ENCODE peak calls at places on chromosomes 11 and 22, in seven cellular contexts. One of them, this sample, is unnamed.

GRCh38 chr11:2517386-2518064 is 72.7 kb downstream of the KCNQ1 start:
- DNase-seq in cardiac fibroblast: no peak
- DNase-seq in BJ: no peak
- DNase-seq in fibroblast of lung: no peak
- DNase-seq in AG09309: no peak
- DNase-seq in heart left ventricle: peak
- DNase-seq in lower leg skin: peak
- DNase-seq in this sample: no peak

GRCh38 chr11:17915500-17916143 is 97.2 kb downstream of the SERGEF start:
- DNase-seq in cardiac fibroblast: no peak
- DNase-seq in BJ: no peak
- DNase-seq in fibroblast of lung: no peak
- DNase-seq in AG09309: no peak
- DNase-seq in heart left ventricle: no peak
- DNase-seq in lower leg skin: no peak
- DNase-seq in this sample: no peak

GRCh38 chr11:69525516-69526452 is 44.3 kb downstream of the LINC01488 start:
- DNase-seq in cardiac fibroblast: no peak
- DNase-seq in BJ: no peak
- DNase-seq in fibroblast of lung: no peak
- DNase-seq in AG09309: no peak
- DNase-seq in heart left ventricle: no peak
- DNase-seq in lower leg skin: peak
- DNase-seq in this sample: no peak

GRCh38 chr11:113806403-113806802 is 26.8 kb downstream of the CLDN25 start:
- DNase-seq in cardiac fibroblast: peak
- DNase-seq in BJ: no peak
- DNase-seq in fibroblast of lung: peak
- DNase-seq in AG09309: no peak
- DNase-seq in heart left ventricle: no peak
- DNase-seq in lower leg skin: no peak
- DNase-seq in this sample: peak

GRCh38 chr22:20781272-20781990 is 7.5 kb downstream of the SERPIND1 start:
- DNase-seq in cardiac fibroblast: peak
- DNase-seq in BJ: no peak
- DNase-seq in fibroblast of lung: no peak
- DNase-seq in AG09309: no peak
- DNase-seq in heart left ventricle: no peak
- DNase-seq in lower leg skin: no peak
- DNase-seq in this sample: peak

GRCh38 chr11:19444231-19444630 is 203.5 kb upstream of the E2F8 start:
- DNase-seq in cardiac fibroblast: peak
- DNase-seq in BJ: no peak
- DNase-seq in fibroblast of lung: peak
- DNase-seq in AG09309: peak
- DNase-seq in heart left ventricle: no peak
- DNase-seq in lower leg skin: no peak
- DNase-seq in this sample: peak

GRCh38 chr11:46247664-46248063 is 29.8 kb upstream of the CREB3L1 start:
- DNase-seq in cardiac fibroblast: peak
- DNase-seq in BJ: no peak
- DNase-seq in fibroblast of lung: peak
- DNase-seq in AG09309: no peak
- DNase-seq in heart left ventricle: no peak
- DNase-seq in lower leg skin: no peak
- DNase-seq in this sample: peak

GRCh38 chr11:40302669-40303068 is 1156.8 kb downstream of the LRRC4C start:
- DNase-seq in cardiac fibroblast: peak
- DNase-seq in BJ: no peak
- DNase-seq in fibroblast of lung: peak
- DNase-seq in AG09309: no peak
- DNase-seq in heart left ventricle: no peak
- DNase-seq in lower leg skin: no peak
- DNase-seq in this sample: no peak

GRCh38 chr22:46976598-46976997 is 214.1 kb downstream of the TBC1D22A start:
- DNase-seq in cardiac fibroblast: no peak
- DNase-seq in BJ: no peak
- DNase-seq in fibroblast of lung: no peak
- DNase-seq in AG09309: no peak
- DNase-seq in heart left ventricle: no peak
- DNase-seq in lower leg skin: peak
- DNase-seq in this sample: no peak

GRCh38 chr22:49208768-49209252 is 618.9 kb downstream of the BRD1 start:
- DNase-seq in cardiac fibroblast: no peak
- DNase-seq in BJ: no peak
- DNase-seq in fibroblast of lung: no peak
- DNase-seq in AG09309: no peak
- DNase-seq in heart left ventricle: no peak
- DNase-seq in lower leg skin: peak
- DNase-seq in this sample: no peak

GRCh38 chr11:36240746-36241295 is 48.4 kb downstream of the COMMD9 start:
- DNase-seq in cardiac fibroblast: no peak
- DNase-seq in BJ: no peak
- DNase-seq in fibroblast of lung: no peak
- DNase-seq in AG09309: no peak
- DNase-seq in heart left ventricle: no peak
- DNase-seq in lower leg skin: no peak
- DNase-seq in this sample: no peak

GRCh38 chr11:75924966-75925784 is 110.2 kb downstream of the UVRAG start:
- DNase-seq in cardiac fibroblast: peak
- DNase-seq in BJ: no peak
- DNase-seq in fibroblast of lung: peak
- DNase-seq in AG09309: no peak
- DNase-seq in heart left ventricle: no peak
- DNase-seq in lower leg skin: no peak
- DNase-seq in this sample: no peak

GRCh38 chr22:40121463-40121862 is 56.3 kb upstream of the TNRC6B start:
- DNase-seq in cardiac fibroblast: no peak
- DNase-seq in BJ: no peak
- DNase-seq in fibroblast of lung: no peak
- DNase-seq in AG09309: no peak
- DNase-seq in heart left ventricle: no peak
- DNase-seq in lower leg skin: no peak
- DNase-seq in this sample: no peak

GRCh38 chr22:37167981-37168647 is 18.4 kb upstream of the IL2RB start:
- DNase-seq in cardiac fibroblast: no peak
- DNase-seq in BJ: no peak
- DNase-seq in fibroblast of lung: no peak
- DNase-seq in AG09309: no peak
- DNase-seq in heart left ventricle: no peak
- DNase-seq in lower leg skin: peak
- DNase-seq in this sample: no peak

GRCh38 chr22:31637375-31637937 is 24.6 kb downstream of the PISD start:
- DNase-seq in cardiac fibroblast: peak
- DNase-seq in BJ: no peak
- DNase-seq in fibroblast of lung: no peak
- DNase-seq in AG09309: no peak
- DNase-seq in heart left ventricle: no peak
- DNase-seq in lower leg skin: no peak
- DNase-seq in this sample: no peak

GRCh38 chr22:43039800-43040199 is 24.9 kb upstream of the PACSIN2 start:
- DNase-seq in cardiac fibroblast: no peak
- DNase-seq in BJ: no peak
- DNase-seq in fibroblast of lung: no peak
- DNase-seq in AG09309: no peak
- DNase-seq in heart left ventricle: no peak
- DNase-seq in lower leg skin: no peak
- DNase-seq in this sample: no peak

GRCh38 chr11:65615950-65616574 is 486 bp downstream of the PCNX3 start:
- DNase-seq in cardiac fibroblast: peak
- DNase-seq in BJ: no peak
- DNase-seq in fibroblast of lung: peak
- DNase-seq in AG09309: no peak
- DNase-seq in heart left ventricle: no peak
- DNase-seq in lower leg skin: no peak
- DNase-seq in this sample: peak

GRCh38 chr11:1649021-1649420 is 19.4 kb downstream of the KRTAP5-5 start:
- DNase-seq in cardiac fibroblast: no peak
- DNase-seq in BJ: no peak
- DNase-seq in fibroblast of lung: no peak
- DNase-seq in AG09309: no peak
- DNase-seq in heart left ventricle: no peak
- DNase-seq in lower leg skin: no peak
- DNase-seq in this sample: no peak

GRCh38 chr11:103807806-103808205 is 228.6 kb upstream of the DDI1 start:
- DNase-seq in cardiac fibroblast: peak
- DNase-seq in BJ: no peak
- DNase-seq in fibroblast of lung: no peak
- DNase-seq in AG09309: no peak
- DNase-seq in heart left ventricle: no peak
- DNase-seq in lower leg skin: no peak
- DNase-seq in this sample: no peak

GRCh38 chr11:83639995-83640758 is 354.0 kb upstream of the CCDC90B start:
- DNase-seq in cardiac fibroblast: no peak
- DNase-seq in BJ: no peak
- DNase-seq in fibroblast of lung: no peak
- DNase-seq in AG09309: no peak
- DNase-seq in heart left ventricle: no peak
- DNase-seq in lower leg skin: no peak
- DNase-seq in this sample: peak

GRCh38 chr22:22738959-22739585 is 94.7 kb downstream of the GGTLC2 start:
- DNase-seq in cardiac fibroblast: no peak
- DNase-seq in BJ: no peak
- DNase-seq in fibroblast of lung: no peak
- DNase-seq in AG09309: no peak
- DNase-seq in heart left ventricle: no peak
- DNase-seq in lower leg skin: no peak
- DNase-seq in this sample: no peak

GRCh38 chr11:82873919-82874333 is 26.3 kb downstream of the PRCP start:
- DNase-seq in cardiac fibroblast: no peak
- DNase-seq in BJ: no peak
- DNase-seq in fibroblast of lung: no peak
- DNase-seq in AG09309: no peak
- DNase-seq in heart left ventricle: no peak
- DNase-seq in lower leg skin: no peak
- DNase-seq in this sample: no peak

GRCh38 chr11:62505784-62506145 is 40.8 kb downstream of the AHNAK start:
- DNase-seq in cardiac fibroblast: no peak
- DNase-seq in BJ: no peak
- DNase-seq in fibroblast of lung: no peak
- DNase-seq in AG09309: no peak
- DNase-seq in heart left ventricle: peak
- DNase-seq in lower leg skin: peak
- DNase-seq in this sample: peak

GRCh38 chr11:62507023-62507422 is 39.6 kb downstream of the AHNAK start:
- DNase-seq in cardiac fibroblast: no peak
- DNase-seq in BJ: no peak
- DNase-seq in fibroblast of lung: no peak
- DNase-seq in AG09309: no peak
- DNase-seq in heart left ventricle: no peak
- DNase-seq in lower leg skin: no peak
- DNase-seq in this sample: no peak

GRCh38 chr11:62505112-62505783 is 41.4 kb downstream of the AHNAK start:
- DNase-seq in cardiac fibroblast: peak
- DNase-seq in BJ: no peak
- DNase-seq in fibroblast of lung: no peak
- DNase-seq in AG09309: no peak
- DNase-seq in heart left ventricle: no peak
- DNase-seq in lower leg skin: peak
- DNase-seq in this sample: no peak

GRCh38 chr11:62506413-62506940 is 40.1 kb downstream of the AHNAK start:
- DNase-seq in cardiac fibroblast: no peak
- DNase-seq in BJ: no peak
- DNase-seq in fibroblast of lung: no peak
- DNase-seq in AG09309: no peak
- DNase-seq in heart left ventricle: no peak
- DNase-seq in lower leg skin: no peak
- DNase-seq in this sample: no peak

GRCh38 chr11:62508336-62509058 is 38.1 kb downstream of the AHNAK start:
- DNase-seq in cardiac fibroblast: no peak
- DNase-seq in BJ: no peak
- DNase-seq in fibroblast of lung: peak
- DNase-seq in AG09309: peak
- DNase-seq in heart left ventricle: peak
- DNase-seq in lower leg skin: peak
- DNase-seq in this sample: peak
- H3K4me3 ChIP-seq in cardiac fibroblast: no peak
- H3K4me3 ChIP-seq in BJ: peak
- H3K4me3 ChIP-seq in fibroblast of lung: no peak
- H3K4me3 ChIP-seq in AG09309: no peak
- H3K4me3 ChIP-seq in heart left ventricle: no peak
- H3K4me3 ChIP-seq in lower leg skin: no peak
- H3K4me3 ChIP-seq in this sample: peak

GRCh38 chr22:35024364-35024692 is 41.6 kb upstream of the ISX start:
- DNase-seq in cardiac fibroblast: no peak
- DNase-seq in BJ: no peak
- DNase-seq in fibroblast of lung: no peak
- DNase-seq in AG09309: no peak
- DNase-seq in heart left ventricle: no peak
- DNase-seq in lower leg skin: peak
- DNase-seq in this sample: no peak
- TF ChIP-seq CTCF in cardiac fibroblast: no peak
- TF ChIP-seq CTCF in BJ: no peak
- TF ChIP-seq CTCF in fibroblast of lung: no peak
- TF ChIP-seq CTCF in AG09309: no peak
- TF ChIP-seq CTCF in heart left ventricle: no peak
- TF ChIP-seq CTCF in lower leg skin: no peak
- TF ChIP-seq CTCF in this sample: no peak

DNA sequence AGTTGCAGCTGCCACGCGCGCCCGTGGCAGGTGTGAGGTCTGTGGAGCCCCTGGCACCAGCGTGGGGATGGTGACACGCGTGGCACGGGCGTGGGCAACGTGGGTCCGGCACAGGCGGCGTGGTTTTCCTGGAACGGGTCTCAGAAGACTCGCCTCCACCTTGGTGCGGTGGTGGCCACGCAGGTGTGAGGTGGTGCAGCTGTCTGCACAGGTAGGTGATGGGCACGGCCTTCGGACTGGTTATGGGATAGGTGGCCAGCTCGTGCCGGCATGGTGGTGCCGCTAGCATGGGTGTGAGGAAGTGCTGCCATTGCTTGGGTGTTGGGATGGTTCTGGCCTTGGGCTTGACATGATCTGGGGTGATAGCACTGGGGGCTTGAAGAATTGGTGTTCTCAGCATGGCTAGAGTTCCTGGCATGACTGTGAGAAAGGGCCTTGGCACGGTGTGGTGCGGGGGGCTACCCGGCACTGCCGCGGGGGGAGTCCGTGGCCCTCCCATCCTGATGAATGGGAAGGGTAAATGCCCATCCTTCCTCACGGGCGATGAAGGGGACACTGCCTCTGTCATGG is 516 bp downstream of the DAGLA start:
- DNase-seq in cardiac fibroblast: no peak
- DNase-seq in BJ: no peak
- DNase-seq in fibroblast of lung: no peak
- DNase-seq in AG09309: no peak
- DNase-seq in heart left ventricle: no peak
- DNase-seq in lower leg skin: no peak
- DNase-seq in this sample: no peak
- H3K4me3 ChIP-seq in cardiac fibroblast: peak
- H3K4me3 ChIP-seq in BJ: peak
- H3K4me3 ChIP-seq in fibroblast of lung: peak
- H3K4me3 ChIP-seq in AG09309: peak
- H3K4me3 ChIP-seq in heart left ventricle: peak
- H3K4me3 ChIP-seq in lower leg skin: no peak
- H3K4me3 ChIP-seq in this sample: peak

DNA sequence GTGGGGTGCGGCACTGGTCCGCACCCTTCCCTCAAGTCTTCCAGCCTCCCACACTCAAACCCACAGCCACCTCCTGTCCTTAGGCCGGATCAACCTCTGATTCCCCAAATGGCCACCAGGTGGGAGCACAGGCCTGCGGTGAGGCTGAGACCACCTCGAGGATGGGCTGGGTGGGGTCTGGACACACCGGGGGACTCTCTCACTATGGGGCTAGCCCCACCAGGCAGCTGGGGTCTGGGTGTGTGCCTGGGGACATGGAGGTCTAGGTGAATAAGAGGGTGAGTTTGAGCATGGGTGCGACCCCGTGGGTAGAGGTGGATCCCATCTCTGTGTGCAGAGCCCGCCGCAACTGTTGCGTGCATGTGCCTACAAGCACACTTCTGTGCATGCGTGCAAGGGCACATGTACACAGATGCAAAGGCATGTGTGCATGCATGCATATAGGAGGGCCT is 32.6 kb downstream of the MYO18B start:
- DNase-seq in cardiac fibroblast: no peak
- DNase-seq in BJ: no peak
- DNase-seq in fibroblast of lung: no peak
- DNase-seq in AG09309: no peak
- DNase-seq in heart left ventricle: no peak
- DNase-seq in lower leg skin: no peak
- DNase-seq in this sample: no peak
- TF ChIP-seq CTCF in cardiac fibroblast: peak
- TF ChIP-seq CTCF in BJ: peak
- TF ChIP-seq CTCF in fibroblast of lung: peak
- TF ChIP-seq CTCF in AG09309: peak
- TF ChIP-seq CTCF in heart left ventricle: no peak
- TF ChIP-seq CTCF in lower leg skin: no peak
- TF ChIP-seq CTCF in this sample: peak

This sample was measured in fibroblast of villous mesenchyme.